ENCODE peak calls at places on chromosomes 16 and 17, in seven cellular contexts. G, Z, L, V, N, O and Q are unnamed samples. For H3K36me3, the result is how much of the 10 kb centered on the place peaks cover.

GRCh38 chr16:66578596-66579531 is at the start of gene CMTM2:
- DNase-seq in O (peak), V (peak), N (no peak), Z (no peak), G (no peak), L (no peak), Q (peak)

GRCh38 chr16:87608400-87608985 is 6.2 kb downstream of the JPH3 start:
- DNase-seq in V (peak), Z (peak), O (peak), G (peak), N (peak), L (peak), Q (peak)

GRCh38 chr16:85448557-85449194 is 164.4 kb upstream of the GSE1 start:
- DNase-seq in L (no peak), N (peak), V (no peak), G (no peak), O (no peak), Z (peak), Q (peak)

GRCh38 chr16:4911831-4912422 is 25.0 kb downstream of the PPL start:
- DNase-seq in V (no peak), N (no peak), L (peak), Z (no peak), O (peak), G (no peak), Q (no peak)

GRCh38 chr16:81451753-81452680 is 7.4 kb downstream of the CMIP start:
- DNase-seq in O (no peak), N (no peak), Z (no peak), G (no peak), V (peak), L (no peak), Q (no peak)

GRCh38 chr16:15690296-15690695 is 40.3 kb downstream of the NDE1 start:
- DNase-seq in V (peak), G (no peak), O (peak), Z (no peak), L (peak), N (no peak), Q (no peak)

GRCh38 chr17:30573603-30574175 is 96.5 kb downstream of the GOSR1 start:
- DNase-seq in Z (no peak), N (no peak), G (no peak), V (no peak), L (no peak), O (no peak), Q (no peak)

GRCh38 chr16:82187829-82188228 is 17.8 kb upstream of the MPHOSPH6 start:
- DNase-seq in Z (no peak), V (no peak), O (no peak), N (no peak), L (no peak), G (no peak), Q (no peak)

GRCh38 chr17:4577386-4577993 is 6.8 kb upstream of the SMTNL2 start:
- DNase-seq in L (no peak), V (peak), Z (no peak), N (no peak), G (no peak), O (no peak), Q (no peak)

GRCh38 chr17:50459081-50459676 is 9.5 kb downstream of the CHAD start:
- DNase-seq in L (no peak), V (no peak), G (no peak), Z (no peak), N (no peak), O (no peak), Q (no peak)

GRCh38 chr16:51767564-51767963 is 616.5 kb upstream of the SALL1 start:
- DNase-seq in L (no peak), N (no peak), V (no peak), Z (no peak), O (no peak), G (no peak), Q (no peak)

GRCh38 chr16:19213885-19214284 is 45.8 kb downstream of the SYT17 start:
- DNase-seq in N (no peak), L (no peak), Z (no peak), G (no peak), V (no peak), O (no peak), Q (no peak)

GRCh38 chr16:2586241-2586640 is 48.4 kb downstream of the PDPK1 start:
- DNase-seq in O (no peak), N (no peak), L (no peak), V (peak), G (no peak), Z (no peak), Q (no peak)

GRCh38 chr17:78176548-78177025 is 8.2 kb downstream of the SYNGR2 start:
- DNase-seq in L (peak), O (peak), V (peak), Z (peak), N (peak), G (peak), Q (peak)

GRCh38 chr17:83202002-83203000 is 122.9 kb downstream of the METRNL start:
- DNase-seq in O (no peak), L (no peak), V (peak), N (peak), G (peak), Z (no peak), Q (no peak)

GRCh38 chr17:63295288-63295687 is 150.8 kb downstream of the CYB561 start:
- DNase-seq in O (peak), N (no peak), V (no peak), G (no peak), L (peak), Z (no peak), Q (no peak)

GRCh38 chr16:11390573-11391495 is 45.6 kb downstream of the RMI2 start:
- DNase-seq in G (peak), V (peak), N (no peak), Z (no peak), L (no peak), O (no peak), Q (no peak)

GRCh38 chr16:50354082-50354481 is 14.7 kb downstream of the BRD7 start:
- DNase-seq in V (no peak), L (no peak), Z (no peak), G (no peak), O (no peak), N (no peak), Q (no peak)

GRCh38 chr16:85613609-85614337 is 651 bp downstream of the GSE1 start:
- DNase-seq in V (peak), L (peak), O (peak), N (peak), Z (no peak), G (peak), Q (peak)

GRCh38 chr17:83155128-83156081 is 76.0 kb downstream of the METRNL start:
- DNase-seq in N (no peak), Z (no peak), V (peak), O (peak), G (no peak), L (peak), Q (no peak)

GRCh38 chr16:53504665-53505064 is 1.7 kb upstream of the AKTIP start:
- DNase-seq in O (peak), G (no peak), V (peak), L (no peak), Z (no peak), N (no peak), Q (no peak)

GRCh38 chr16:54633943-54634362 is 296.7 kb upstream of the IRX5 start:
- DNase-seq in N (peak), Z (no peak), L (peak), V (peak), G (peak), O (peak), Q (no peak)

GRCh38 chr17:499836-500543 is 147.4 kb upstream of the RPH3AL start:
- DNase-seq in V (no peak), N (peak), Z (no peak), G (no peak), O (no peak), L (no peak), Q (no peak)

GRCh38 chr17:6517017-6517416 is 39.3 kb downstream of the PITPNM3 start:
- DNase-seq in V (no peak), O (no peak), N (no peak), G (no peak), Z (no peak), L (no peak), Q (no peak)

GRCh38 chr17:6510321-6511023 is 45.9 kb downstream of the PITPNM3 start:
- DNase-seq in O (peak), N (no peak), L (no peak), Z (no peak), V (no peak), G (no peak), Q (no peak)

GRCh38 chr17:6512552-6512951 is 43.8 kb downstream of the PITPNM3 start:
- DNase-seq in N (no peak), O (no peak), Z (no peak), L (no peak), V (no peak), G (no peak), Q (no peak)

GRCh38 chr17:6509921-6510320 is 46.4 kb downstream of the PITPNM3 start:
- DNase-seq in L (no peak), Z (no peak), N (no peak), O (no peak), G (no peak), V (no peak), Q (no peak)

DNA sequence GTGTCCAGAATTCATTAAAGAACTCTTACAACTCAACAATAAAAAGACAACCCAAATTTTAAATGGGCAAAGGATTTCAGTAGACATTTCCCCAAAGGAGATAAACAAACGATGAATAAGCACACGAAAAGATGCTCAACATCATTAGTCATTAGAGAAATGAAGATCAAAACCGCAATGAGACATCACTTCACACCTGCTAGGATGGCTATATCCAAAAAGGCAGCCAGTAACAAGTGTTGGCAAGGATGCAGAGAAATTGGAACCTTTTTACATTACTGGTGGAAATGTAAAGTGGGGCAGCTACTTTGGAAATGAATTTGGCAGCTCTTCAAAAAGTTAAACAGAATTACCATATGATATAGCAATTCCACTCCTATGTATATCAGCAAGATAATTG is 42.0 kb downstream of the PITPNM3 start:
- DNase-seq in Z (no peak), L (no peak), O (no peak), V (no peak), G (no peak), N (no peak), Q (no peak)
- H3K4me3 ChIP-seq in Z (no peak), L (no peak), O (no peak), V (no peak), G (no peak), N (no peak), Q (no peak)

DNA sequence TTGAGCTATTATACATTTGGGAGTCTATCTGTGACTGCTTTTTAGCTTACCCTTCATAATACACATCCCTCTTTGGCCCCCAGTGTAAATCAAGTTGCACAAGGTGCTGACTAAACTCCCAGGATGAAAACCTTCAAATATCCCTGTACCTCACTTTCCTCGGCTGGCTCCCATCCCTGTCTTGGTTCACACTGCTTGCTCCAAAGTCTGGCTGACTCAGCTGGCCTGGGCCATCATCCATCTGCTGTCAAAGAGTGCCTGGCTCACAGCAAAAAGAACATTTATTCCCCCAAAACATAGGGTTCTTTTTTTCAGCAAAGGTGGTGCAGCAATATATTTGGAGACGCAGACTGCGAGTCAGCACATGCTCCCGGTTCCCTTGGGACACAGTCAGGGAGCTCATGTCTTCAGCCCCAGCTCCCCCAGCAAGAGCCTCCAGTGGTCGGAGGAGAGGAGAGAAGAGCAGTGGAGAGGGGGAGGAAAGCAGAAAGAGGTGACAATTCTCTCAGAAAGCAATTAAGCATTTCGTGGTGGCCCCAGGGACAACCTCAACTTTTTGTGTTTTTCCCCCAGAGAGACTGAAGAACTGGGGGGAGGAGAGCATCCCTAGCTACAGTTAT is 26.1 kb downstream of the GPR142 start:
- DNase-seq in O (peak), L (no peak), G (no peak), Z (no peak), V (no peak), N (no peak), Q (no peak)
- H3K36me3 ChIP-seq in O (under half), L (under half), G (under half), Z (under half), V (under half), N (under half), Q (under half)

DNA sequence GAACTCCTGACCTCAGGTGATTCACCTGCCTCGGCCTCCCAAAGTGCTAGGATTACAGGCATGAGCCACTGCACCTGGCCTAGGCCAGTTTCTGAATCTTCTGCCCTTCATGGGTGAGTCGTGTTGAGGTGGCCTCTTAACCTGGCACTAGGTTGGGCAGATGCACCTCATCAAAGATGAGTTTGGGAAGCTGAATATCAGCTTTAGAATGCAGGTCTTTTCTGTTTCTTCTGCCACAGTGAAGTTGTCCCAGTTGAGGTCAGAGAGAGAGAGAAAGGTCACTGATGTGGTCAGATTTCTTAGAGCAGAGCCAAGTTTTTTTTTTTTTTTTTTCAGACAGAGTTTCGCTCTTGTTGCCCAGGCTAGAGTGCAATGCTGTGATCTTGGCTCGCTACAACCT is 111.3 kb upstream of the WSCD1 start:
- DNase-seq in V (no peak), O (no peak), Z (no peak), G (no peak), L (no peak), N (no peak), Q (no peak)
- H3K4me3 ChIP-seq in V (no peak), O (no peak), Z (no peak), G (no peak), L (no peak), N (no peak), Q (no peak)

GRCh38 chr17:17142556-17142955 is 63.6 kb downstream of the PLD6 start:
- DNase-seq in L (no peak), V (no peak), O (no peak), Z (no peak), N (no peak), G (no peak), Q (no peak)
- H3K36me3 ChIP-seq in L (half or more), V (under half), O (under half), Z (under half), N (half or more), G (under half), Q (under half)